ENCODE peak calls at places on chromosome 5, in five cellular contexts. F, U, K, T and M are unnamed samples.

GRCh38 chr5:115457574-115457973 is 87.0 kb downstream of the FEM1C start:
- DNase-seq in F (no peak), U (no peak), T (no peak), K (no peak), M (no peak)

GRCh38 chr5:33170414-33170813 is 270.4 kb upstream of the TARS1 start:
- DNase-seq in T (no peak), U (no peak), K (no peak), F (no peak), M (no peak)

GRCh38 chr5:76083555-76084495 is 642 bp downstream of the SV2C start:
- DNase-seq in U (no peak), F (peak; percentile 22), T (no peak), K (no peak), M (no peak)

GRCh38 chr5:170218730-170219129 is 14.1 kb upstream of the C5orf58 start:
- DNase-seq in U (no peak), T (no peak), K (no peak), F (no peak), M (no peak)

GRCh38 chr5:170571331-170571731 is 67.5 kb downstream of the KCNIP1 start:
- DNase-seq in F (no peak), K (no peak), T (no peak), U (no peak), M (peak; percentile 59)

GRCh38 chr5:21802869-21803490 is 1050.2 kb downstream of the CDH12 start:
- DNase-seq in U (no peak), K (no peak), F (no peak), T (no peak), M (no peak)

GRCh38 chr5:169831331-169831730 is 149.0 kb downstream of the INSYN2B start:
- DNase-seq in T (no peak), K (no peak), U (no peak), F (no peak), M (no peak)

GRCh38 chr5:151058891-151059611 is 21.8 kb downstream of the TNIP1 start:
- DNase-seq in K (no peak), T (peak; percentile 36), U (no peak), F (no peak), M (no peak)

GRCh38 chr5:105745111-105745510 is 1925.6 kb downstream of the EFNA5 start:
- DNase-seq in U (no peak), K (no peak), T (no peak), F (no peak), M (no peak)

GRCh38 chr5:429453-430188 is 13.4 kb upstream of the EXOC3 start:
- DNase-seq in U (peak; percentile 63), K (no peak), T (peak; percentile 34), F (peak; percentile 84), M (peak; percentile 38)

GRCh38 chr5:87302061-87302460 is 34.4 kb downstream of the RASA1 start:
- DNase-seq in U (no peak), K (no peak), T (no peak), F (no peak), M (no peak)

GRCh38 chr5:120388016-120388781 is 75.9 kb upstream of the PRR16 start:
- DNase-seq in K (no peak), T (no peak), F (no peak), U (no peak), M (peak; percentile 48)

GRCh38 chr5:94422819-94423218 is 195.6 kb downstream of the KIAA0825 start:
- DNase-seq in K (no peak), U (no peak), T (no peak), F (no peak), M (peak; percentile 6)

GRCh38 chr5:134133213-134133994 is 18.9 kb downstream of the TCF7 start:
- DNase-seq in K (no peak), U (no peak), F (peak; percentile 52), T (peak; percentile 43), M (no peak)

GRCh38 chr5:7576023-7576715 is 180.2 kb downstream of the ADCY2 start:
- DNase-seq in T (peak; percentile 77), F (no peak), K (no peak), U (no peak), M (no peak)

GRCh38 chr5:99949969-99950524 is 585.1 kb upstream of the FAM174A start:
- DNase-seq in F (peak; percentile 52), T (no peak), K (no peak), U (no peak), M (no peak)

GRCh38 chr5:134026521-134027202 is 21.9 kb upstream of the VDAC1 start:
- DNase-seq in T (peak; percentile 63), K (no peak), F (no peak), U (no peak), M (peak; percentile 71)

GRCh38 chr5:123107343-123108240 is 18.6 kb downstream of the PRDM6 start:
- DNase-seq in K (no peak), U (no peak), T (no peak), F (no peak), M (no peak)

GRCh38 chr5:16679863-16680262 is 63.1 kb upstream of the RETREG1 start:
- DNase-seq in F (peak; percentile 40), K (no peak), T (no peak), U (no peak), M (no peak)

GRCh38 chr5:39140558-39141168 is 66.5 kb upstream of the RICTOR start:
- DNase-seq in F (no peak), K (no peak), U (no peak), T (no peak), M (no peak)

GRCh38 chr5:73747696-73748380 is 121.8 kb downstream of the ARHGEF28 start:
- DNase-seq in T (no peak), K (no peak), F (no peak), U (no peak), M (no peak)

GRCh38 chr5:54553659-54554207 is 36.2 kb downstream of the SNX18 start:
- DNase-seq in T (no peak), U (no peak), F (no peak), K (no peak), M (no peak)

DNA sequence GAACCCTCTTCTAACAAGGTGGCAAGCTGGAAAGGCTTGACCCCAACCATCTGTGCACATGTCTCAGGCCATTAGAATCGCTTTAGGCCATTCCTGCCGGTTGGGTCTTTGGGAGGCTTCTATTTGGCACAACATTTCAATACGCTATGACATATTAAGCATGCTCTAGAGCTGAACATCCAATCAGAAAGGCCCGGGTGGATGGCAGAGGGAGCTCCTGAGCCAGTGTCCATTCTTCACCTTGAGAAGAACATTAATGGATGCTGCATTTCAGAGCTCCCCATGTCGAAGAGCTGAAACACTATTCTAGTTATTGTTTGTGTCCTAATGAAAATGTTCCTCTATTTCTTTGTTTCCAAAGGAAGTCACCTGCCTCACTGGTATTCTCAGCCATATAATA is 12.8 kb downstream of the SPATA9 start:
- DNase-seq in U (no peak), K (no peak), T (no peak), F (no peak), M (peak; percentile 4)
- H3K27ac ChIP-seq in U (peak overlapping the region; percentile 47), K (peak overlapping the region; percentile 50), T (peak overlapping the region; percentile 88), F (no peak overlapping the region), M (peak overlapping the region; percentile 54)

GRCh38 chr5:113204525-113205161 is 228.0 kb downstream of the DCP2 start:
- DNase-seq in U (no peak), T (peak; percentile 79), F (no peak), K (peak; percentile 79), M (peak; percentile 20)
- H3K27me3 ChIP-seq in U (no peaks in the 10 kb centered on the region), T (no peaks in the 10 kb centered on the region), F (no peaks in the 10 kb centered on the region), K (no peaks in the 10 kb centered on the region), M (no peaks in the 10 kb centered on the region)

GRCh38 chr5:127353339-127353738 is 62.7 kb downstream of the MEGF10 start:
- DNase-seq in T (no peak), K (no peak), U (no peak), F (no peak), M (no peak)

GRCh38 chr5:127358274-127358673 is 67.7 kb downstream of the MEGF10 start:
- DNase-seq in F (no peak), K (no peak), T (no peak), U (no peak), M (peak; percentile 38)

GRCh38 chr5:127353761-127354160 is 63.2 kb downstream of the MEGF10 start:
- DNase-seq in F (no peak), U (no peak), T (no peak), K (no peak), M (no peak)

GRCh38 chr5:127352068-127352467 is 61.5 kb downstream of the MEGF10 start:
- DNase-seq in U (no peak), F (no peak), K (no peak), T (no peak), M (no peak)

DNA sequence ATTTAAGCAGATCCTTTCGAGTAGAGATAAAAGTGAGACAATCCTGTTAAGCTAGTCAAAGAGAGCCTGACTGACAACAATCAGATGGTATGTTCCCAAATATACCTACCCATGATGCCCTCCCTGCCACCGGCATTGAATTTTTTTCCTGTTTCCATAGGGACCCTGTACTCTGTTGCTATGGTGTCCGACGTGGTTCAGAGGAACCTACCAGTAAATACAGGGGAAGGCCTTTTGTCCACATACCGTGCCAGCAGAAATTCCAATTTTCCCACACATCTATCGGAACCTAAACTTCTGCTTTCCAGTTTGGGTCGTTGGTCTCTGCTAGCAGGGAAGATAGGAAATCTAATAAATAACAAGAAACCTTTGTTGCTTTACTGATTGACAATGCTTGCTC is 64.7 kb downstream of the MEGF10 start:
- DNase-seq in U (no peak), F (no peak), T (no peak), K (no peak), M (no peak)
- H3K4me3 ChIP-seq in U (no peak overlapping the region), F (no peak overlapping the region), T (no peak overlapping the region), K (no peak overlapping the region), M (no peak overlapping the region)

GRCh38 chr5:121963409-121963808 is 1.6 kb downstream of the SRFBP1 start:
- DNase-seq in T (no peak), F (no peak), K (no peak), U (no peak), M (no peak)

GRCh38 chr5:121962347-121962670 is 534 bp downstream of the SRFBP1 start:
- DNase-seq in F (no peak), U (no peak), K (no peak), T (no peak), M (no peak)

GRCh38 chr5:121967187-121967586 is 5.4 kb downstream of the SRFBP1 start:
- DNase-seq in U (no peak), K (no peak), T (no peak), F (no peak), M (peak; percentile 31)

DNA sequence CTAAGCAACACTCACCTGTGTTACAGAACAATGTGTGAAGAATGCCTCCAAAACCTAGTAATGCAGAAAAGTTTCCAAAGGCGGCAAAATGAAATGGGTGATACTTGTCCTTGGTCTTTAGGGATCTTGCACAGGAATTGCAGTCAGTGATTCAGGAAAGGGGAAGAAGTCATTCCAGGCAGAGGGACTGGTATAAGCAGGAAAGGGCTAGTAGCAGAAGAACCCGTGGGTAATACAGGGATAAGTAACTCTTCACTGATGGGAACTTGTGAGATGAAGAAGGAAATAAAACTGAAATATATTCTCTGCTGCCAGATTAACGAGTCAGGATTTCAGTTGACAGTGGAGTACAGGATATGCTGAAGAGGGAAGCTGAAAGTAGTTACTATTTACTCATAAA is 1.2 kb downstream of the SRFBP1 start:
- DNase-seq in T (no peak), F (no peak), K (no peak), U (no peak), M (no peak)
- H3K27ac ChIP-seq in T (peak overlapping the region; percentile 85), F (no peak overlapping the region), K (no peak overlapping the region), U (no peak overlapping the region), M (no peak overlapping the region)

GRCh38 chr5:173229966-173230740 is 4.9 kb downstream of the NKX2-5 start:
- DNase-seq in U (no peak), K (no peak), F (no peak), T (no peak), M (no peak)
- H3K27me3 ChIP-seq in U (peaks cover 46% of the 10 kb centered on the region), K (peaks cover 2% of the 10 kb centered on the region), F (peaks cover 5% of the 10 kb centered on the region), T (peaks cover 45% of the 10 kb centered on the region), M (peaks cover 89% of the 10 kb centered on the region)

GRCh38 chr5:56414056-56414455 is 180.9 kb upstream of the ANKRD55 start:
- DNase-seq in K (no peak), T (no peak), U (no peak), F (no peak), M (no peak)
- H3K4me3 ChIP-seq in K (no peak overlapping the region), T (no peak overlapping the region), U (no peak overlapping the region), F (no peak overlapping the region), M (no peak overlapping the region)

GRCh38 chr5:139710370-139711066 is 62.4 kb downstream of the CXXC5 start:
- DNase-seq in K (peak; percentile 57), U (peak; percentile 75), T (no peak), F (peak; percentile 92), M (peak; percentile 63)
- H3K27ac ChIP-seq in K (no peak overlapping the region), U (peak overlapping the region; percentile 88), T (peak overlapping the region; percentile 16), F (peak overlapping the region; percentile 60), M (peak overlapping the region; percentile 58)